ENCODE peak calls at places on chromosomes 12 and 14, in eight cellular contexts. One of them, this sample, is unnamed.
A peak's percentile ranks its signal among the peaks of the same experiment; 100 is the strongest.

GRCh38 chr12:9711664-9712063 is 21.2 kb downstream of the CLECL1 start:
- DNase-seq in colonic mucosa: no peak
- DNase-seq in heart right ventricle: no peak
- DNase-seq in cardiac muscle cell: peak; percentile 43
- DNase-seq in brain microvascular endothelial cell: no peak
- DNase-seq in HCT116: no peak
- DNase-seq in neural crest cell: no peak
- DNase-seq in right lobe of liver: no peak
- DNase-seq in this sample: no peak

GRCh38 chr12:24695657-24696329 is 253.1 kb downstream of the BCAT1 start:
- DNase-seq in HCT116: no peak
- DNase-seq in cardiac muscle cell: no peak
- DNase-seq in right lobe of liver: no peak
- DNase-seq in brain microvascular endothelial cell: no peak
- DNase-seq in neural crest cell: no peak
- DNase-seq in heart right ventricle: no peak
- DNase-seq in colonic mucosa: no peak
- DNase-seq in this sample: peak; percentile 30

GRCh38 chr12:102962532-102962931 is 5.1 kb downstream of the ASCL1 start:
- DNase-seq in neural crest cell: no peak
- DNase-seq in colonic mucosa: no peak
- DNase-seq in brain microvascular endothelial cell: no peak
- DNase-seq in cardiac muscle cell: no peak
- DNase-seq in heart right ventricle: no peak
- DNase-seq in right lobe of liver: no peak
- DNase-seq in HCT116: no peak
- DNase-seq in this sample: no peak

GRCh38 chr14:55038708-55039107 is 11.7 kb downstream of the SOCS4 start:
- DNase-seq in right lobe of liver: no peak
- DNase-seq in heart right ventricle: no peak
- DNase-seq in colonic mucosa: no peak
- DNase-seq in neural crest cell: no peak
- DNase-seq in cardiac muscle cell: no peak
- DNase-seq in brain microvascular endothelial cell: no peak
- DNase-seq in HCT116: no peak
- DNase-seq in this sample: peak; percentile 24

GRCh38 chr14:64008016-64008415 is 155.2 kb downstream of the SYNE2 start:
- DNase-seq in brain microvascular endothelial cell: no peak
- DNase-seq in neural crest cell: no peak
- DNase-seq in heart right ventricle: no peak
- DNase-seq in cardiac muscle cell: peak; percentile 67
- DNase-seq in colonic mucosa: no peak
- DNase-seq in right lobe of liver: no peak
- DNase-seq in HCT116: no peak
- DNase-seq in this sample: no peak

GRCh38 chr12:105357162-105357691 is 26.7 kb downstream of the C12orf75 start:
- DNase-seq in neural crest cell: no peak
- DNase-seq in HCT116: no peak
- DNase-seq in brain microvascular endothelial cell: peak; percentile 10
- DNase-seq in right lobe of liver: no peak
- DNase-seq in cardiac muscle cell: no peak
- DNase-seq in colonic mucosa: no peak
- DNase-seq in heart right ventricle: no peak
- DNase-seq in this sample: peak; percentile 30

GRCh38 chr14:80602931-80603330 is 338.6 kb downstream of the CEP128 start:
- DNase-seq in right lobe of liver: no peak
- DNase-seq in HCT116: no peak
- DNase-seq in cardiac muscle cell: no peak
- DNase-seq in heart right ventricle: no peak
- DNase-seq in colonic mucosa: no peak
- DNase-seq in neural crest cell: peak; percentile 1
- DNase-seq in brain microvascular endothelial cell: no peak
- DNase-seq in this sample: no peak

GRCh38 chr14:21997300-21997699 is 323.7 kb upstream of the OR4E1 start:
- DNase-seq in HCT116: peak; percentile 31
- DNase-seq in colonic mucosa: no peak
- DNase-seq in brain microvascular endothelial cell: peak; percentile 20
- DNase-seq in right lobe of liver: no peak
- DNase-seq in cardiac muscle cell: peak; percentile 43
- DNase-seq in heart right ventricle: no peak
- DNase-seq in neural crest cell: no peak
- DNase-seq in this sample: peak; percentile 1

GRCh38 chr14:55752580-55753365 is 172.8 kb downstream of the KTN1 start:
- DNase-seq in colonic mucosa: no peak
- DNase-seq in heart right ventricle: no peak
- DNase-seq in brain microvascular endothelial cell: peak; percentile 47
- DNase-seq in HCT116: no peak
- DNase-seq in right lobe of liver: no peak
- DNase-seq in cardiac muscle cell: no peak
- DNase-seq in neural crest cell: no peak
- DNase-seq in this sample: peak; percentile 55

GRCh38 chr12:31117203-31118011 is 43.7 kb downstream of the DDX11 start:
- DNase-seq in colonic mucosa: peak; percentile 67
- DNase-seq in right lobe of liver: no peak
- DNase-seq in HCT116: peak; percentile 10
- DNase-seq in cardiac muscle cell: peak; percentile 74
- DNase-seq in neural crest cell: peak; percentile 67
- DNase-seq in heart right ventricle: no peak
- DNase-seq in brain microvascular endothelial cell: no peak
- DNase-seq in this sample: peak; percentile 10

GRCh38 chr12:40942326-40942725 is 245.8 kb upstream of the PDZRN4 start:
- DNase-seq in cardiac muscle cell: peak; percentile 33
- DNase-seq in HCT116: no peak
- DNase-seq in right lobe of liver: no peak
- DNase-seq in neural crest cell: no peak
- DNase-seq in colonic mucosa: no peak
- DNase-seq in brain microvascular endothelial cell: peak; percentile 55
- DNase-seq in heart right ventricle: no peak
- DNase-seq in this sample: peak; percentile 27

GRCh38 chr12:68497702-68498101 is 113.0 kb upstream of the RAP1B start:
- DNase-seq in colonic mucosa: no peak
- DNase-seq in HCT116: peak; percentile 23
- DNase-seq in cardiac muscle cell: no peak
- DNase-seq in heart right ventricle: no peak
- DNase-seq in right lobe of liver: no peak
- DNase-seq in brain microvascular endothelial cell: peak; percentile 72
- DNase-seq in neural crest cell: no peak
- DNase-seq in this sample: peak; percentile 93

GRCh38 chr12:3515506-3515905 is 24.5 kb downstream of the PRMT8 start:
- DNase-seq in neural crest cell: no peak
- DNase-seq in right lobe of liver: no peak
- DNase-seq in colonic mucosa: no peak
- DNase-seq in heart right ventricle: no peak
- DNase-seq in cardiac muscle cell: no peak
- DNase-seq in brain microvascular endothelial cell: no peak
- DNase-seq in HCT116: no peak
- DNase-seq in this sample: no peak

GRCh38 chr14:99793213-99794155 is at the start of gene EML1:
- DNase-seq in heart right ventricle: peak; percentile 83
- DNase-seq in brain microvascular endothelial cell: peak; percentile 53
- DNase-seq in colonic mucosa: peak; percentile 62
- DNase-seq in right lobe of liver: peak; percentile 87
- DNase-seq in cardiac muscle cell: peak; percentile 92
- DNase-seq in neural crest cell: peak; percentile 77
- DNase-seq in HCT116: peak; percentile 23
- DNase-seq in this sample: peak; percentile 68

GRCh38 chr14:103989034-103989433 is 46.7 kb upstream of the RD3L start:
- DNase-seq in colonic mucosa: no peak
- DNase-seq in heart right ventricle: no peak
- DNase-seq in HCT116: no peak
- DNase-seq in right lobe of liver: no peak
- DNase-seq in brain microvascular endothelial cell: no peak
- DNase-seq in neural crest cell: no peak
- DNase-seq in cardiac muscle cell: no peak
- DNase-seq in this sample: no peak

GRCh38 chr12:126551882-126552281 is 1486.6 kb downstream of the AACS start:
- DNase-seq in heart right ventricle: no peak
- DNase-seq in brain microvascular endothelial cell: no peak
- DNase-seq in cardiac muscle cell: no peak
- DNase-seq in HCT116: no peak
- DNase-seq in colonic mucosa: no peak
- DNase-seq in right lobe of liver: no peak
- DNase-seq in neural crest cell: no peak
- DNase-seq in this sample: no peak

GRCh38 chr12:75289678-75290200 is 40.4 kb downstream of the CAPS2 start:
- DNase-seq in colonic mucosa: no peak
- DNase-seq in cardiac muscle cell: no peak
- DNase-seq in right lobe of liver: no peak
- DNase-seq in neural crest cell: no peak
- DNase-seq in HCT116: peak; percentile 3
- DNase-seq in brain microvascular endothelial cell: no peak
- DNase-seq in heart right ventricle: no peak
- DNase-seq in this sample: peak; percentile 52

GRCh38 chr12:24499151-24500146 is 449.5 kb downstream of the BCAT1 start:
- DNase-seq in neural crest cell: no peak
- DNase-seq in colonic mucosa: no peak
- DNase-seq in heart right ventricle: no peak
- DNase-seq in cardiac muscle cell: no peak
- DNase-seq in brain microvascular endothelial cell: peak; percentile 42
- DNase-seq in HCT116: no peak
- DNase-seq in right lobe of liver: no peak
- DNase-seq in this sample: peak; percentile 84

GRCh38 chr14:64391986-64392385 is 3.8 kb downstream of the MTHFD1 start:
- DNase-seq in colonic mucosa: no peak
- DNase-seq in heart right ventricle: no peak
- DNase-seq in cardiac muscle cell: no peak
- DNase-seq in neural crest cell: no peak
- DNase-seq in HCT116: no peak
- DNase-seq in brain microvascular endothelial cell: no peak
- DNase-seq in right lobe of liver: peak; percentile 85
- DNase-seq in this sample: no peak

GRCh38 chr14:47917344-47917954 is 242.0 kb upstream of the MDGA2 start:
- DNase-seq in cardiac muscle cell: peak; percentile 46
- DNase-seq in colonic mucosa: no peak
- DNase-seq in HCT116: peak; percentile 28
- DNase-seq in heart right ventricle: no peak
- DNase-seq in right lobe of liver: no peak
- DNase-seq in neural crest cell: peak; percentile 33
- DNase-seq in brain microvascular endothelial cell: peak; percentile 20
- DNase-seq in this sample: peak; percentile 10
- TF ChIP-seq CTCF in cardiac muscle cell: peak; percentile 43
- TF ChIP-seq CTCF in colonic mucosa: peak; percentile 24
- TF ChIP-seq CTCF in HCT116: peak; percentile 37
- TF ChIP-seq CTCF in heart right ventricle: no peak
- TF ChIP-seq CTCF in right lobe of liver: peak; percentile 55
- TF ChIP-seq CTCF in neural crest cell: peak; percentile 86
- TF ChIP-seq CTCF in brain microvascular endothelial cell: peak; percentile 71
- TF ChIP-seq CTCF in this sample: peak; percentile 43

GRCh38 chr12:95857799-95858198 is 953 bp upstream of the SNRPF start:
- DNase-seq in right lobe of liver: no peak
- DNase-seq in brain microvascular endothelial cell: no peak
- DNase-seq in cardiac muscle cell: no peak
- DNase-seq in colonic mucosa: no peak
- DNase-seq in HCT116: no peak
- DNase-seq in heart right ventricle: no peak
- DNase-seq in neural crest cell: no peak
- DNase-seq in this sample: no peak

GRCh38 chr12:95859344-95859816 is 628 bp downstream of the SNRPF start:
- DNase-seq in brain microvascular endothelial cell: peak; percentile 16
- DNase-seq in HCT116: no peak
- DNase-seq in colonic mucosa: no peak
- DNase-seq in heart right ventricle: no peak
- DNase-seq in neural crest cell: no peak
- DNase-seq in cardiac muscle cell: peak; percentile 63
- DNase-seq in right lobe of liver: no peak
- DNase-seq in this sample: peak; percentile 43

GRCh38 chr12:95857151-95857550 is 1.6 kb upstream of the SNRPF start:
- DNase-seq in brain microvascular endothelial cell: no peak
- DNase-seq in colonic mucosa: no peak
- DNase-seq in heart right ventricle: no peak
- DNase-seq in HCT116: no peak
- DNase-seq in right lobe of liver: no peak
- DNase-seq in neural crest cell: no peak
- DNase-seq in cardiac muscle cell: no peak
- DNase-seq in this sample: no peak

GRCh38 chr12:95859947-95860850 is 1.4 kb downstream of the SNRPF start:
- DNase-seq in HCT116: no peak
- DNase-seq in colonic mucosa: no peak
- DNase-seq in right lobe of liver: no peak
- DNase-seq in heart right ventricle: no peak
- DNase-seq in neural crest cell: no peak
- DNase-seq in brain microvascular endothelial cell: no peak
- DNase-seq in cardiac muscle cell: no peak
- DNase-seq in this sample: no peak

DNA sequence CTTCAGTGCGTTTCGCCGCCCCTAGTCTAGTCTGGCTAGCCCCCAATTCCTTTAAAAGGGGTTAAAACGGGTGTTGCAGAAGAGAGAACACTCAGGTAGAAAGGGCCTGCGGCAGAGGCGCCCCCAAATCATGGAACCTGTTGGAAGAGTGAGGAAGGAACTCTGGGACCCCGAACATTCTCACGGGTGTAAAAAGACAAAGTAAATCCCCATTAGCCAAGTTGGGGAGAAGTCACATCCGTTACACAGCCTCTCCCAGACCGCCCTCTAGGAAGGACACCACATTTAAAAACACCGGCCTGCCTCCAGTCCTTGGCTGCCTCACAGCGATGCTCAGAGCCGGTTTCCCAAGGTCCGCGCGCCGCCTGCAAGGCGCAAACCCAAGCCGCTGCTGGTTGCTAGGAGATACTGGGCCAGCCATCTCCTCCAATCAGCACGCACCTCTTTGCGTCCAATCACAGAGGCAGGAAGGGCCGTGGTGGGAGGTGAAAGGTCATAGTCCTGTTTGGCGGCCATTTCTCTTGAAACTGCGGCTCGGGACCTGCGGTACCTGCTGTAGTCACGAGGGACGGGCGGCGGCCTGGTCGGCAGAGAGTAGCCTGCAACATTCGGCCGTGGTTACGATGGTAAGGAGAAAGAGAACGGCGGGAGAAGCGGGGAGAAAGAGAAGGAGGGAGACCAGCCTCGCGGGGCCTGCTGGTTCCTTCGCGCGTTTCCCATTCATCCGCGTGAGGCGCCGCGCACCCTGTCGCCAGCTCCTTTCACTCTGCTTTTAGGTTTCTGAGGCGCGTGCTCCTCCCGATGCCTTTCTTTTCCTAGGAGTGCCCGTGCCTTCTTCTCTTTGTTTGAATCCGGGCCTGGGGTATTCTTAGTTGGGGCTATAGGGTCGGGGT is at the start of gene SNRPF:
- DNase-seq in cardiac muscle cell: peak; percentile 96
- DNase-seq in brain microvascular endothelial cell: peak; percentile 98
- DNase-seq in neural crest cell: peak; percentile 89
- DNase-seq in colonic mucosa: peak; percentile 97
- DNase-seq in HCT116: peak; percentile 94
- DNase-seq in heart right ventricle: peak; percentile 95
- DNase-seq in right lobe of liver: peak; percentile 95
- DNase-seq in this sample: peak; percentile 97
- TF ChIP-seq CTCF in cardiac muscle cell: no peak
- TF ChIP-seq CTCF in brain microvascular endothelial cell: peak; percentile 32
- TF ChIP-seq CTCF in neural crest cell: peak; percentile 35
- TF ChIP-seq CTCF in colonic mucosa: no peak
- TF ChIP-seq CTCF in HCT116: peak; percentile 4
- TF ChIP-seq CTCF in heart right ventricle: no peak
- TF ChIP-seq CTCF in right lobe of liver: peak; percentile 18
- TF ChIP-seq CTCF in this sample: peak; percentile 8

GRCh38 chr14:50110323-50111037 is 5.9 kb downstream of the VCPKMT start:
- DNase-seq in right lobe of liver: no peak
- DNase-seq in neural crest cell: no peak
- DNase-seq in colonic mucosa: no peak
- DNase-seq in heart right ventricle: no peak
- DNase-seq in brain microvascular endothelial cell: no peak
- DNase-seq in cardiac muscle cell: no peak
- DNase-seq in HCT116: no peak
- DNase-seq in this sample: no peak
- TF ChIP-seq CTCF in right lobe of liver: no peak
- TF ChIP-seq CTCF in neural crest cell: no peak
- TF ChIP-seq CTCF in colonic mucosa: no peak
- TF ChIP-seq CTCF in heart right ventricle: no peak
- TF ChIP-seq CTCF in brain microvascular endothelial cell: no peak
- TF ChIP-seq CTCF in cardiac muscle cell: no peak
- TF ChIP-seq CTCF in HCT116: no peak
- TF ChIP-seq CTCF in this sample: no peak

GRCh38 chr12:5525783-5526367 is 94.0 kb downstream of the NTF3 start:
- DNase-seq in colonic mucosa: no peak
- DNase-seq in heart right ventricle: no peak
- DNase-seq in neural crest cell: no peak
- DNase-seq in brain microvascular endothelial cell: no peak
- DNase-seq in HCT116: no peak
- DNase-seq in right lobe of liver: no peak
- DNase-seq in cardiac muscle cell: no peak
- DNase-seq in this sample: no peak
- TF ChIP-seq CTCF in colonic mucosa: no peak
- TF ChIP-seq CTCF in heart right ventricle: no peak
- TF ChIP-seq CTCF in neural crest cell: no peak
- TF ChIP-seq CTCF in brain microvascular endothelial cell: no peak
- TF ChIP-seq CTCF in HCT116: no peak
- TF ChIP-seq CTCF in right lobe of liver: no peak
- TF ChIP-seq CTCF in cardiac muscle cell: no peak
- TF ChIP-seq CTCF in this sample: no peak